ENCODE peak calls at places on chromosomes 4 and X, in seven cellular contexts. Q, T, C, B, W, D and M are unnamed samples. For H3K27me3 and H3K4me1, the result is how much of the 10 kb centered on the place peaks cover.

GRCh38 chrX:11533211-11533651 is 132.5 kb downstream of the ARHGAP6 start:
- DNase-seq in D (peak), Q (no peak), T (peak), W (peak), B (peak), C (peak), M (no peak)

GRCh38 chr4:16293205-16293860 is 67.1 kb upstream of the TAPT1 start:
- DNase-seq in B (no peak), T (no peak), C (no peak), D (no peak), W (no peak), Q (no peak), M (peak)

GRCh38 chr4:110124721-110125120 is 73.7 kb downstream of the ELOVL6 start:
- DNase-seq in T (no peak), W (no peak), B (no peak), Q (no peak), C (no peak), D (no peak), M (no peak)

GRCh38 chr4:2936773-2937145 is 26.4 kb downstream of the NOP14 start:
- DNase-seq in Q (peak), D (peak), C (no peak), B (no peak), T (no peak), W (no peak), M (no peak)

GRCh38 chrX:120109378-120109777 is 6.3 kb downstream of the RHOXF1 start:
- DNase-seq in Q (no peak), D (no peak), T (no peak), C (no peak), B (no peak), W (no peak), M (no peak)

GRCh38 chr4:183601381-183601780 is 57.6 kb downstream of the RWDD4 start:
- DNase-seq in C (no peak), B (no peak), D (no peak), Q (no peak), W (peak), T (no peak), M (no peak)

GRCh38 chrX:49176421-49177326 is 5.0 kb downstream of the PLP2 start:
- DNase-seq in B (no peak), Q (no peak), T (no peak), W (no peak), C (no peak), D (no peak), M (no peak)

GRCh38 chr4:139656614-139657486 is 8.8 kb upstream of the MGST2 start:
- DNase-seq in Q (peak), W (peak), C (peak), D (peak), B (peak), T (peak), M (peak)

GRCh38 chr4:124118061-124118460 is 594.5 kb downstream of the ANKRD50 start:
- DNase-seq in B (no peak), Q (no peak), D (no peak), T (no peak), C (no peak), W (no peak), M (no peak)

GRCh38 chrX:38811515-38812239 is 10.4 kb downstream of the MID1IP1 start:
- DNase-seq in T (no peak), Q (no peak), B (no peak), W (no peak), D (no peak), C (no peak), M (no peak)

GRCh38 chr4:110197421-110198398 is 705 bp downstream of the ELOVL6 start:
- DNase-seq in W (peak), Q (peak), C (peak), D (peak), T (no peak), B (peak), M (peak)

GRCh38 chr4:24799196-24799543 is 3.8 kb downstream of the SOD3 start:
- DNase-seq in C (no peak), T (no peak), Q (no peak), B (no peak), D (no peak), W (no peak), M (no peak)

GRCh38 chr4:24801136-24801855 is 5.9 kb downstream of the SOD3 start:
- DNase-seq in Q (no peak), C (no peak), W (no peak), T (no peak), B (no peak), D (no peak), M (no peak)

GRCh38 chr4:24798036-24798610 is 2.8 kb downstream of the SOD3 start:
- DNase-seq in T (no peak), Q (no peak), D (no peak), B (no peak), C (no peak), W (no peak), M (no peak)

GRCh38 chr4:24799544-24800272 is 4.3 kb downstream of the SOD3 start:
- DNase-seq in Q (no peak), D (no peak), B (no peak), W (peak), C (no peak), T (no peak), M (peak)

GRCh38 chr4:24800273-24800880 is 5.0 kb downstream of the SOD3 start:
- DNase-seq in D (no peak), B (no peak), C (no peak), T (no peak), W (peak), Q (no peak), M (peak)
- H3K27me3 ChIP-seq in D (under half), B (under half), C (under half), T (under half), W (under half), Q (under half), M (half or more)

GRCh38 chrX:6856471-6856870 is 291.0 kb upstream of the STS start:
- DNase-seq in W (no peak), Q (no peak), T (no peak), C (no peak), B (no peak), D (no peak), M (no peak)

GRCh38 chrX:6849711-6850415 is 297.6 kb upstream of the STS start:
- DNase-seq in T (no peak), C (no peak), W (no peak), B (no peak), D (no peak), Q (no peak), M (no peak)

GRCh38 chrX:6852869-6853268 is 294.6 kb upstream of the STS start:
- DNase-seq in C (no peak), Q (no peak), B (no peak), T (no peak), D (peak), W (no peak), M (no peak)

GRCh38 chrX:6851140-6851539 is 296.4 kb upstream of the STS start:
- DNase-seq in Q (no peak), D (no peak), C (no peak), T (no peak), B (no peak), W (no peak), M (no peak)

GRCh38 chrX:6852121-6852520 is 295.4 kb upstream of the STS start:
- DNase-seq in D (no peak), Q (no peak), B (no peak), C (no peak), T (no peak), W (no peak), M (no peak)
- H3K4me1 ChIP-seq in D (under half), Q (under half), B (under half), C (under half), T (under half), W (under half), M (under half)

GRCh38 chr4:5888706-5889696 is 3.9 kb downstream of the CRMP1 start:
- DNase-seq in C (no peak), T (no peak), B (no peak), W (no peak), Q (no peak), D (peak), M (peak)

GRCh38 chr4:5888222-5888701 is 4.6 kb downstream of the CRMP1 start:
- DNase-seq in C (no peak), D (peak), W (peak), B (no peak), T (no peak), Q (no peak), M (peak)

GRCh38 chr4:5887361-5888221 is 5.3 kb downstream of the CRMP1 start:
- DNase-seq in T (no peak), Q (no peak), W (peak), B (no peak), C (no peak), D (peak), M (peak)

GRCh38 chr4:5885733-5886132 is 7.2 kb downstream of the CRMP1 start:
- DNase-seq in C (no peak), D (no peak), B (no peak), W (no peak), Q (no peak), T (no peak), M (no peak)

GRCh38 chr4:5887011-5887360 is 5.9 kb downstream of the CRMP1 start:
- DNase-seq in C (no peak), W (no peak), B (no peak), T (no peak), Q (no peak), D (no peak), M (no peak)
- H3K27me3 ChIP-seq in C (under half), W (under half), B (under half), T (under half), Q (under half), D (half or more), M (under half)

GRCh38 chr4:54229631-54230478 is 762 bp downstream of the PDGFRA start:
- DNase-seq in W (peak), T (no peak), B (no peak), C (no peak), D (peak), Q (no peak), M (peak)

GRCh38 chr4:54228563-54229501 is at the start of gene PDGFRA:
- DNase-seq in C (no peak), D (peak), W (peak), T (no peak), B (no peak), Q (no peak), M (peak)

GRCh38 chr4:54231419-54232150 is 2.5 kb downstream of the PDGFRA start:
- DNase-seq in D (peak), W (peak), C (no peak), Q (no peak), T (no peak), B (no peak), M (peak)

GRCh38 chr4:54232151-54232688 is 3.1 kb downstream of the PDGFRA start:
- DNase-seq in B (no peak), Q (no peak), W (no peak), T (no peak), C (no peak), D (peak), M (no peak)

DNA sequence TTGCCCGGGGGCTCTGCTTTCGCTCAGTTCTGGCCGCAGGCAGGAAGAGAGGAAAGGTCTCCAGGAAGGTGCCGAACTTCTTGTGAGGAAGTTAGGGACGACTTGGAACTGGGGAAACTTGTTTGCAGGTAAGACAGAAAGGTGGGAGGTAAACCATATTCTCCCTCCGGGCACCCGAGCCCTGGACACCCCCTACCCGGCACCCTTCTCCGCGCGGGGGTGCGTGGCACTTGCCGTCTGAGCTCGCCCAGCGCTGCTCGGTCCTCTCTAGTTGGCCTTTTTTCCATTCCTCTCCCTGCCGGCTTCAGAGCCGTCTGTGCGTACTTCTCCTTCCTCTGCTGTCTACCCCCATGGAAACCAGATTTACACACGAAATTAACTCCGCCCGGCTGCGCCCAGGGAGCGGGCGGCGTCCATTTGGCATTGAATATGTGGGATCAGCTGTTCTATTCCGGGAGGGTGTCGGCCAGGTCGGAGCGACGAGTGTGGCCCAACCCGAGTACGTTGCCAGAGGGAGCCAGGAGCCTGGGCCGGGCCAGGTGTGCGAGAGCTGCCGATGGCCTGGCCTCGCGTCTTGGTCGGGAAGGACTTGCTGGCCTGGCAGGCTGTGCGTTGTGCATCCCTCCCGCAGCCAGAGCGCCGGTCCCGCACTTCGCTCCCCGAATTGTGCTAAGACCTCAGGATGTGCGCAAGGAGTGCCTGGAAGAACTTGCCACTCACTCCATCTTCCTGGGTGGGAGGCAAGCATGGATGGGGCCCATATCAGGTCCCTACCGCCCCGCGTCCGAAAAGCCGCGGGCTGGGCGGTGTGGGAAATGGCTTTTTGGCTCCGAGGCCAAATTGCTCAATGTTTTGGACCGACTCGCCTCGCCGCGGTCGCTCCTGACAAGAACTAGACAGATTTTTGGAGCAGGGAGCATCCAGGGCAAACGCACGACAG is 1.7 kb downstream of the PDGFRA start:
- DNase-seq in T (no peak), C (no peak), B (no peak), Q (no peak), D (peak), W (peak), M (peak)
- H3K4me1 ChIP-seq in T (under half), C (under half), B (under half), Q (half or more), D (under half), W (under half), M (under half)